ENCODE peak calls at places on chromosomes 2 and 18, in six cellular contexts. Q is PC-3; L is fibroblast of pulmonary artery; I is CD8-positive, alpha-beta T cell; X is PC-9; C is psoas muscle. H is an unnamed sample.

GRCh38 chr2:233204286-233204936 is 47.1 kb upstream of the ATG16L1 start:
- DNase-seq in L (no peak), X (no peak), I (no peak), Q (no peak), C (no peak), H (no peak)

GRCh38 chr2:174914894-174915760 is 90.1 kb downstream of the CHN1 start:
- DNase-seq in L (peak), Q (no peak), I (no peak), X (no peak), C (no peak), H (no peak)

GRCh38 chr2:96470636-96471035 is 34.5 kb downstream of the NEURL3 start:
- DNase-seq in X (no peak), L (peak), C (peak), Q (no peak), I (peak), H (no peak)

GRCh38 chr18:76980663-76981387 is 151.8 kb downstream of the MBP start:
- DNase-seq in X (no peak), I (no peak), C (no peak), L (no peak), Q (no peak), H (no peak)

GRCh38 chr2:45014016-45014702 is 4.9 kb upstream of the SIX2 start:
- DNase-seq in L (peak), Q (no peak), X (peak), I (no peak), C (peak), H (no peak)

GRCh38 chr2:239465017-239466001 is 64.5 kb upstream of the HDAC4 start:
- DNase-seq in I (no peak), Q (peak), L (no peak), X (peak), C (peak), H (no peak)

GRCh38 chr18:72544092-72544886 is at the start of gene CBLN2:
- DNase-seq in Q (peak), X (peak), I (no peak), C (no peak), L (peak), H (no peak)

GRCh38 chr2:96163768-96164429 is 18.7 kb upstream of the DUSP2 start:
- DNase-seq in C (no peak), X (no peak), I (peak), L (peak), Q (no peak), H (peak)

GRCh38 chr2:62149708-62150107 is 46.2 kb upstream of the B3GNT2 start:
- DNase-seq in C (no peak), L (peak), I (no peak), X (peak), Q (peak), H (no peak)

GRCh38 chr18:47247833-47248609 is 3.4 kb downstream of the SKOR2 start:
- DNase-seq in L (no peak), C (no peak), X (no peak), I (no peak), Q (no peak), H (no peak)

GRCh38 chr2:20110876-20111275 is 59.4 kb upstream of the LAPTM4A start:
- DNase-seq in X (no peak), C (no peak), L (no peak), Q (no peak), I (no peak), H (no peak)

GRCh38 chr2:121285077-121285449 is at the start of gene TFCP2L1:
- DNase-seq in I (no peak), L (no peak), C (no peak), Q (peak), X (peak), H (no peak)

GRCh38 chr18:63788447-63789096 is 13.4 kb downstream of the SERPINB7 start:
- DNase-seq in L (peak), X (peak), Q (peak), C (no peak), I (no peak), H (no peak)

GRCh38 chr2:98903767-98904485 is 32.1 kb downstream of the CRACDL start:
- DNase-seq in L (no peak), X (no peak), C (no peak), I (no peak), Q (no peak), H (no peak)

GRCh38 chr2:234293973-234294372 is 202.9 kb downstream of the ARL4C start:
- DNase-seq in L (no peak), Q (no peak), X (no peak), C (no peak), I (no peak), H (no peak)

GRCh38 chr18:52572036-52572750 is 232.2 kb downstream of the DCC start:
- DNase-seq in L (no peak), X (no peak), C (no peak), Q (no peak), I (no peak), H (no peak)

GRCh38 chr18:74836296-74837139 is 238.8 kb downstream of the ZNF407 start:
- DNase-seq in Q (peak), L (peak), C (no peak), I (no peak), X (peak), H (no peak)

GRCh38 chr2:176680916-176681315 is 411.7 kb downstream of the MTX2 start:
- DNase-seq in Q (no peak), C (no peak), I (no peak), X (no peak), L (peak), H (no peak)

GRCh38 chr2:241802806-241803318 is 6.1 kb upstream of the NEU4 start:
- DNase-seq in L (no peak), X (no peak), C (no peak), I (no peak), Q (no peak), H (no peak)

GRCh38 chr18:74654637-74655036 is 57.0 kb downstream of the ZNF407 start:
- DNase-seq in C (no peak), I (no peak), Q (peak), L (peak), X (no peak), H (no peak)

GRCh38 chr18:22032392-22032961 is 136.9 kb upstream of the GATA6 start:
- DNase-seq in L (peak), C (no peak), I (no peak), X (peak), Q (peak), H (no peak)

GRCh38 chr2:217597140-217597539 is 405.7 kb downstream of the TNS1 start:
- DNase-seq in X (no peak), Q (no peak), C (no peak), I (no peak), L (no peak), H (no peak)

GRCh38 chr2:220143336-220143735 is 515.9 kb downstream of the SLC4A3 start:
- DNase-seq in L (peak), Q (peak), X (peak), I (no peak), C (no peak), H (no peak)

GRCh38 chr18:74493689-74494088 is 2.5 kb upstream of the CNDP2 start:
- DNase-seq in L (peak), C (no peak), Q (peak), X (peak), I (peak), H (peak)

GRCh38 chr2:60158262-60158661 is 395.2 kb downstream of the BCL11A start:
- DNase-seq in C (no peak), L (no peak), X (no peak), Q (no peak), I (no peak), H (peak)

GRCh38 chr2:6644261-6644660 is 221.4 kb downstream of the CMPK2 start:
- DNase-seq in Q (no peak), X (no peak), I (no peak), C (no peak), L (no peak), H (no peak)

GRCh38 chr2:159891917-159892691 is 94.1 kb upstream of the CD302 start:
- DNase-seq in L (peak), C (no peak), X (no peak), Q (peak), I (no peak), H (no peak)

GRCh38 chr2:72886505-72887031 is 640 bp upstream of the SPR start:
- DNase-seq in C (no peak), L (no peak), Q (no peak), X (no peak), I (no peak), H (no peak)

GRCh38 chr2:70921839-70922590 is 13.7 kb upstream of the ATP6V1B1 start:
- DNase-seq in L (peak), Q (no peak), C (peak), X (no peak), I (no peak), H (no peak)

DNA sequence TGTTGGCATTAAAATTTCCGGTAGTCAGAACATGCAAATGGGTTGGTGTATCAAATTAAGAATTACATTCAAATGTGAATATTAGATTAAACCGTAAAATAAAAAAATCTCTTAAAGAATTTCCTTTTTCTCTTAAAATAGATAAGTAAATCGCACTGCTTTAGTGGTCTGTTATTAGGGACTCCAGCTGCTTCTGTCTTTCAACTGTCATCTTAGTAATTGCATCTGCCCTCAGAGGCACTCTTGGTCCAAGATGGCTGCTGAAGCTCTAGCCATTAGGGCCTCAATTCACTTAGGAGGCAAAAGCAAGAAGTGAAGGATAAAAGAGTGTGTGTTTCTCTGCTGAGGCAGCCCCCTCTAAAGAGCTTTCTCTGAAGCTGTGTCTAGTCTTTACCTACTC is 132.4 kb downstream of the MGAT5 start:
- DNase-seq in C (no peak), L (no peak), Q (no peak), I (no peak), X (no peak), H (no peak)
- TF ChIP-seq CTCF in C (no peak), L (no peak), Q (no peak), I (no peak), X (no peak), H (no peak)

DNA sequence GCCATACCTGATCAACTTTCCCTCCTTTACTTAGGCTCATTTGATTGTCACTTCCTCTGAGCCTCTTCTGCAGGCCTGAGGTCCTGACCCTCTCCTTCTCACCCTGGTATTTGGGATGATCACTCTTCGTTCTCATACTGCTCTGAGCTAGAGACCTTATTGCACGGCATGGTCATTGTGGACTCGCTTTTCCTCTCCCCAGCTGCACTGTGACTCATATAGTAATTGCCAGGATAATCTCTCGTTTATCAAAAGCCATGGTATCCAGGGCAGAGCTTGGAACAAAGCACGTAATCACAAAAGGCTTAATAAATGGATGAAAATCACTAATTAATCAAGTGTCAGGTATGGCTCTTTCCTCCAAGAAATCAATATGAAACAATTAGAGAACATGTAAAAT is 40.9 kb upstream of the TRIB2 start:
- DNase-seq in C (no peak), I (no peak), Q (no peak), X (no peak), L (peak), H (no peak)
- TF ChIP-seq CTCF in C (no peak), I (no peak), Q (no peak), X (no peak), L (no peak), H (no peak)

GRCh38 chr2:43279317-43279840 is 53.0 kb upstream of the ZFP36L2 start:
- DNase-seq in X (no peak), C (no peak), L (no peak), Q (peak), I (no peak), H (no peak)
- TF ChIP-seq CTCF in X (no peak), C (peak), L (no peak), Q (peak), I (no peak), H (no peak)

DNA sequence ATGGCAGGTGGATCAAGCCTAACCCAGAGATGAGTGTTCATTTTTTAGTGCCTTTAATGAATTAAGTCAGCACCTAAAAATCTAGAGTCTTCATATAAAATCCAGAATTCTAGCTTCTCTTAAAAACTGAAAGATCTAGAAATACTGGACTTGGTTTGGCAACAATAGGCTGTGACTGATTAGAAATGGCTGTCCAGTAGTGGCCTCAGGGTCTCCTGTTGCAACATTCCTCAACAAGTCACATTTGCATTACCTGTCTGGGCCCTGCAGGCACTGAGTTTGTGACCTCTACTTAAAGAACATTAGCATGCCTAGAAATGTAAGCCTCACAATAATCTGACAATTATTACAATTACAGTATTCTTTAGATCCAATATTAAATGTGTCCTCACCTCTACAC is 33.1 kb downstream of the MBD2 start:
- DNase-seq in C (no peak), X (peak), Q (peak), I (no peak), L (no peak), H (no peak)
- TF ChIP-seq CTCF in C (no peak), X (no peak), Q (no peak), I (no peak), L (no peak), H (no peak)

DNA sequence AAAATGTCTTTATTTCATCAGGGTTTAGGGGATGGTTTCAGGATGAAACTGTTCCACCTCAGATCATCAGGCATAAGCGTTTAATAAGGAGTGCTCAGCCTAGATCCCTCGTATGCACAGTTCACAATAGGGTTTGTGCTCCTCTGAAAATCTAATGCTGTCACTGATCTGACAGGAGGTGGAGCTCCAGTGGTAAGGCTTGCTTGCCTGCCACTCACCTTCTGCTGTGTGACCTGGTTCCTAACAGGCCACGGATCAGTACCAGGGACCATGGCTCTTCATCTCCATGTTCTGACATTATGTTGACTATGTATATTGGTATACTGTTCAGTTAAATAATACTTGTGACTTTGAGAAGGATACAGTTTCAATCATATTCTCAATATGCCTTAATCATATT is 41.6 kb downstream of the PPIG start:
- DNase-seq in C (no peak), X (no peak), I (no peak), Q (no peak), L (no peak), H (no peak)
- TF ChIP-seq CTCF in C (no peak), X (no peak), I (no peak), Q (no peak), L (no peak), H (no peak)

GRCh38 chr18:5107990-5108389 is 89.1 kb downstream of the AKAIN1 start:
- DNase-seq in L (no peak), Q (peak), I (no peak), C (no peak), X (no peak), H (no peak)

GRCh38 chr18:5103693-5104092 is 93.4 kb downstream of the AKAIN1 start:
- DNase-seq in X (no peak), L (no peak), C (no peak), I (no peak), Q (no peak), H (no peak)

GRCh38 chr18:5106730-5107129 is 90.3 kb downstream of the AKAIN1 start:
- DNase-seq in X (no peak), C (no peak), I (no peak), Q (peak), L (no peak), H (no peak)

GRCh38 chr18:5104246-5104645 is 92.8 kb downstream of the AKAIN1 start:
- DNase-seq in I (no peak), L (no peak), Q (no peak), X (no peak), C (no peak), H (no peak)

DNA sequence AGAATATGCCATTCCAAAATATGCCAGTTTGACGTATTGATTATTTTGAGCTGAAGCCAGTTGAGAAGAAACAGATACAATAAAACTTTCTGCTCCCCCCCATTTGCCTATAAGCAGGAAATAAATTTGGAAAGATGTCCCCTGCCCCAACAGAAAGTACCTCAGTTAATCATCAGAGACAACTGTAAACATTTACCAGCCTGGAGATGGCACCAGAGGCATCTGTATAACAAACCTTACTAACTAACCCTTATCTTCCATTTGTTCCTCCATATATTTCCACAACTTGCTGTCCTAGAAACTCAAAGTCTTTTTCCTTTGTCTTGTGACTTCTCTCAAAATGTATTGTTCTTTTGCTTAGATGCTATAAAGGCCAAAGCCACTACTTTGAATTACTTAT is 93.8 kb downstream of the AKAIN1 start:
- DNase-seq in L (no peak), I (no peak), X (no peak), Q (no peak), C (no peak), H (no peak)
- TF ChIP-seq CTCF in L (no peak), I (peak), X (no peak), Q (no peak), C (no peak), H (no peak)

GRCh38 chr2:102184018-102184417 is 2.8 kb upstream of the IL1RL2 start:
- DNase-seq in I (no peak), Q (no peak), L (peak), C (no peak), X (no peak), H (no peak)

GRCh38 chr2:102187191-102188150 is 648 bp downstream of the IL1RL2 start:
- DNase-seq in X (peak), I (peak), C (peak), Q (no peak), L (peak), H (no peak)

GRCh38 chr2:102185347-102185746 is 1.5 kb upstream of the IL1RL2 start:
- DNase-seq in C (no peak), L (peak), Q (peak), I (no peak), X (no peak), H (no peak)

GRCh38 chr2:102190425-102191107 is 3.7 kb downstream of the IL1RL2 start:
- DNase-seq in C (no peak), I (no peak), L (no peak), Q (no peak), X (no peak), H (no peak)

DNA sequence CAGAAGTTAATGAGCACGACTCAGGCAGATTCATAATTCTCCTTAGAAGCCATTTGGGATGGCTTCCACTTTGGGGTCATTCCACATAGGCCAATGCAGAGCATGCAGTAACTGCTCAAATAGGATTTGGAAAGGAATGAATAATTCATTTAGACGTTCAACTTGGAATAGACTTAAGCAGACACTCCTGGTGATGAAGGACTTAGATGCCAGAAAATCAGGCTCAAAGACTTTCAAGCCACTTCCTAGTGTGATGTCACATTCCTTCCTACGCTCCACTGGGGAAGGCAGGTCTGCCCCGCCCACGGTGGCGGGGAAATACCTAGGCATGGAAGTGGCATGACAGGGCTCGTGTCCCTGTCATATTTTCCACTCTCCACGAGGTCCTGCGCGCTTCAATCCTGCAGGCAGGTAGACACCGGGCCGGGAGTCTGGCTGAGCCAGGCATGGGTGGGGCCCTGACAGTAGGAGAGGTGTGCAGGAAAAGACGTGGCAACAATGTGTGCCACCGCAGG is at the start of gene IL1RL2:
- DNase-seq in I (no peak), X (no peak), L (peak), Q (no peak), C (no peak), H (no peak)
- TF ChIP-seq CTCF in I (no peak), X (no peak), L (no peak), Q (no peak), C (no peak), H (no peak)

H was measured in GM12864.